ENCODE peak calls at places on chromosomes 6 and 20, in nine cellular contexts. One of them, this sample, is unnamed.

GRCh38 chr20:38726849-38727601 is 2.7 kb downstream of the SLC32A1 start:
- DNase-seq in activated CD4-positive, CD25-positive, alpha-beta regulatory T cell: peak
- DNase-seq in H54: no peak
- DNase-seq in NCI-H2171 treated with DMSO at 0.1 percent for 48 hours: no peak
- DNase-seq in stimulated activated CD8-positive, alpha-beta memory T cell treated with anti-CD3 and anti-CD28 coated beads, Interleukin-7, amount 100 ng/mL, for 48 hours: peak
- DNase-seq in endothelial cell of umbilical vein: peak
- DNase-seq in iPS-NIHi11: peak
- DNase-seq in hippocampal formation: no peak
- DNase-seq in AG10803: no peak
- DNase-seq in this sample: peak

GRCh38 chr20:1894471-1894950 is 696 bp upstream of the SIRPA start:
- DNase-seq in activated CD4-positive, CD25-positive, alpha-beta regulatory T cell: no peak
- DNase-seq in endothelial cell of umbilical vein: peak
- DNase-seq in iPS-NIHi11: peak
- DNase-seq in H54: peak
- DNase-seq in hippocampal formation: peak
- DNase-seq in AG10803: peak
- DNase-seq in stimulated activated CD8-positive, alpha-beta memory T cell treated with anti-CD3 and anti-CD28 coated beads, Interleukin-7, amount 100 ng/mL, for 48 hours: no peak
- DNase-seq in NCI-H2171 treated with DMSO at 0.1 percent for 48 hours: peak
- DNase-seq in this sample: peak

GRCh38 chr20:3572151-3572550 is 91.0 kb downstream of the GFRA4 start:
- DNase-seq in stimulated activated CD8-positive, alpha-beta memory T cell treated with anti-CD3 and anti-CD28 coated beads, Interleukin-7, amount 100 ng/mL, for 48 hours: no peak
- DNase-seq in AG10803: no peak
- DNase-seq in activated CD4-positive, CD25-positive, alpha-beta regulatory T cell: no peak
- DNase-seq in H54: no peak
- DNase-seq in hippocampal formation: no peak
- DNase-seq in endothelial cell of umbilical vein: peak
- DNase-seq in NCI-H2171 treated with DMSO at 0.1 percent for 48 hours: no peak
- DNase-seq in iPS-NIHi11: no peak
- DNase-seq in this sample: peak

GRCh38 chr6:117791012-117791411 is 115.7 kb downstream of the NUS1 start:
- DNase-seq in activated CD4-positive, CD25-positive, alpha-beta regulatory T cell: no peak
- DNase-seq in endothelial cell of umbilical vein: no peak
- DNase-seq in hippocampal formation: no peak
- DNase-seq in AG10803: no peak
- DNase-seq in NCI-H2171 treated with DMSO at 0.1 percent for 48 hours: no peak
- DNase-seq in stimulated activated CD8-positive, alpha-beta memory T cell treated with anti-CD3 and anti-CD28 coated beads, Interleukin-7, amount 100 ng/mL, for 48 hours: no peak
- DNase-seq in iPS-NIHi11: no peak
- DNase-seq in H54: no peak
- DNase-seq in this sample: no peak

GRCh38 chr6:82040405-82041221 is 206.9 kb downstream of the IBTK start:
- DNase-seq in H54: no peak
- DNase-seq in endothelial cell of umbilical vein: peak
- DNase-seq in stimulated activated CD8-positive, alpha-beta memory T cell treated with anti-CD3 and anti-CD28 coated beads, Interleukin-7, amount 100 ng/mL, for 48 hours: no peak
- DNase-seq in hippocampal formation: peak
- DNase-seq in activated CD4-positive, CD25-positive, alpha-beta regulatory T cell: no peak
- DNase-seq in AG10803: peak
- DNase-seq in iPS-NIHi11: peak
- DNase-seq in NCI-H2171 treated with DMSO at 0.1 percent for 48 hours: peak
- DNase-seq in this sample: peak

GRCh38 chr20:50381771-50382593 is 128.2 kb upstream of the PTPN1 start:
- DNase-seq in activated CD4-positive, CD25-positive, alpha-beta regulatory T cell: no peak
- DNase-seq in stimulated activated CD8-positive, alpha-beta memory T cell treated with anti-CD3 and anti-CD28 coated beads, Interleukin-7, amount 100 ng/mL, for 48 hours: no peak
- DNase-seq in iPS-NIHi11: no peak
- DNase-seq in endothelial cell of umbilical vein: peak
- DNase-seq in NCI-H2171 treated with DMSO at 0.1 percent for 48 hours: no peak
- DNase-seq in H54: no peak
- DNase-seq in AG10803: no peak
- DNase-seq in hippocampal formation: no peak
- DNase-seq in this sample: no peak

GRCh38 chr6:88599561-88599960 is 363.9 kb downstream of the RNGTT start:
- DNase-seq in endothelial cell of umbilical vein: no peak
- DNase-seq in activated CD4-positive, CD25-positive, alpha-beta regulatory T cell: no peak
- DNase-seq in hippocampal formation: no peak
- DNase-seq in H54: no peak
- DNase-seq in NCI-H2171 treated with DMSO at 0.1 percent for 48 hours: peak
- DNase-seq in stimulated activated CD8-positive, alpha-beta memory T cell treated with anti-CD3 and anti-CD28 coated beads, Interleukin-7, amount 100 ng/mL, for 48 hours: no peak
- DNase-seq in AG10803: no peak
- DNase-seq in iPS-NIHi11: peak
- DNase-seq in this sample: no peak

GRCh38 chr20:54197621-54198604 is 10.0 kb upstream of the PFDN4 start:
- DNase-seq in stimulated activated CD8-positive, alpha-beta memory T cell treated with anti-CD3 and anti-CD28 coated beads, Interleukin-7, amount 100 ng/mL, for 48 hours: no peak
- DNase-seq in hippocampal formation: no peak
- DNase-seq in H54: no peak
- DNase-seq in iPS-NIHi11: no peak
- DNase-seq in AG10803: peak
- DNase-seq in NCI-H2171 treated with DMSO at 0.1 percent for 48 hours: peak
- DNase-seq in endothelial cell of umbilical vein: no peak
- DNase-seq in activated CD4-positive, CD25-positive, alpha-beta regulatory T cell: no peak
- DNase-seq in this sample: peak

GRCh38 chr6:144870796-144871195 is 585.7 kb downstream of the UTRN start:
- DNase-seq in activated CD4-positive, CD25-positive, alpha-beta regulatory T cell: no peak
- DNase-seq in stimulated activated CD8-positive, alpha-beta memory T cell treated with anti-CD3 and anti-CD28 coated beads, Interleukin-7, amount 100 ng/mL, for 48 hours: no peak
- DNase-seq in NCI-H2171 treated with DMSO at 0.1 percent for 48 hours: no peak
- DNase-seq in AG10803: no peak
- DNase-seq in H54: no peak
- DNase-seq in endothelial cell of umbilical vein: no peak
- DNase-seq in hippocampal formation: no peak
- DNase-seq in iPS-NIHi11: no peak
- DNase-seq in this sample: no peak

GRCh38 chr20:57369601-57370000 is 18.5 kb downstream of the RAE1 start:
- DNase-seq in hippocampal formation: no peak
- DNase-seq in activated CD4-positive, CD25-positive, alpha-beta regulatory T cell: no peak
- DNase-seq in iPS-NIHi11: no peak
- DNase-seq in H54: no peak
- DNase-seq in AG10803: no peak
- DNase-seq in stimulated activated CD8-positive, alpha-beta memory T cell treated with anti-CD3 and anti-CD28 coated beads, Interleukin-7, amount 100 ng/mL, for 48 hours: no peak
- DNase-seq in NCI-H2171 treated with DMSO at 0.1 percent for 48 hours: no peak
- DNase-seq in endothelial cell of umbilical vein: no peak
- DNase-seq in this sample: no peak

GRCh38 chr20:33211817-33212424 is 5.2 kb upstream of the BPIFA3 start:
- DNase-seq in hippocampal formation: no peak
- DNase-seq in iPS-NIHi11: peak
- DNase-seq in NCI-H2171 treated with DMSO at 0.1 percent for 48 hours: peak
- DNase-seq in activated CD4-positive, CD25-positive, alpha-beta regulatory T cell: no peak
- DNase-seq in endothelial cell of umbilical vein: peak
- DNase-seq in stimulated activated CD8-positive, alpha-beta memory T cell treated with anti-CD3 and anti-CD28 coated beads, Interleukin-7, amount 100 ng/mL, for 48 hours: no peak
- DNase-seq in AG10803: peak
- DNase-seq in H54: peak
- DNase-seq in this sample: peak

GRCh38 chr6:3566812-3567211 is 110.0 kb upstream of the SLC22A23 start:
- DNase-seq in endothelial cell of umbilical vein: no peak
- DNase-seq in stimulated activated CD8-positive, alpha-beta memory T cell treated with anti-CD3 and anti-CD28 coated beads, Interleukin-7, amount 100 ng/mL, for 48 hours: no peak
- DNase-seq in NCI-H2171 treated with DMSO at 0.1 percent for 48 hours: no peak
- DNase-seq in AG10803: peak
- DNase-seq in H54: no peak
- DNase-seq in activated CD4-positive, CD25-positive, alpha-beta regulatory T cell: no peak
- DNase-seq in hippocampal formation: no peak
- DNase-seq in iPS-NIHi11: no peak
- DNase-seq in this sample: peak

GRCh38 chr20:41553142-41553879 is 64.9 kb downstream of the CHD6 start:
- DNase-seq in AG10803: no peak
- DNase-seq in stimulated activated CD8-positive, alpha-beta memory T cell treated with anti-CD3 and anti-CD28 coated beads, Interleukin-7, amount 100 ng/mL, for 48 hours: no peak
- DNase-seq in activated CD4-positive, CD25-positive, alpha-beta regulatory T cell: no peak
- DNase-seq in hippocampal formation: no peak
- DNase-seq in iPS-NIHi11: no peak
- DNase-seq in NCI-H2171 treated with DMSO at 0.1 percent for 48 hours: no peak
- DNase-seq in endothelial cell of umbilical vein: no peak
- DNase-seq in H54: no peak
- DNase-seq in this sample: no peak

GRCh38 chr6:2579241-2579761 is 171.4 kb downstream of the MYLK4 start:
- DNase-seq in AG10803: no peak
- DNase-seq in activated CD4-positive, CD25-positive, alpha-beta regulatory T cell: no peak
- DNase-seq in H54: no peak
- DNase-seq in stimulated activated CD8-positive, alpha-beta memory T cell treated with anti-CD3 and anti-CD28 coated beads, Interleukin-7, amount 100 ng/mL, for 48 hours: no peak
- DNase-seq in iPS-NIHi11: peak
- DNase-seq in hippocampal formation: no peak
- DNase-seq in endothelial cell of umbilical vein: peak
- DNase-seq in NCI-H2171 treated with DMSO at 0.1 percent for 48 hours: no peak
- DNase-seq in this sample: peak

GRCh38 chr6:152063170-152063921 is 255.9 kb downstream of the ESR1 start:
- DNase-seq in AG10803: no peak
- DNase-seq in hippocampal formation: no peak
- DNase-seq in stimulated activated CD8-positive, alpha-beta memory T cell treated with anti-CD3 and anti-CD28 coated beads, Interleukin-7, amount 100 ng/mL, for 48 hours: no peak
- DNase-seq in H54: no peak
- DNase-seq in endothelial cell of umbilical vein: no peak
- DNase-seq in NCI-H2171 treated with DMSO at 0.1 percent for 48 hours: no peak
- DNase-seq in iPS-NIHi11: no peak
- DNase-seq in activated CD4-positive, CD25-positive, alpha-beta regulatory T cell: no peak
- DNase-seq in this sample: no peak

GRCh38 chr6:106510090-106510970 is 119.0 kb downstream of the RTN4IP1 start:
- DNase-seq in activated CD4-positive, CD25-positive, alpha-beta regulatory T cell: peak
- DNase-seq in stimulated activated CD8-positive, alpha-beta memory T cell treated with anti-CD3 and anti-CD28 coated beads, Interleukin-7, amount 100 ng/mL, for 48 hours: no peak
- DNase-seq in AG10803: no peak
- DNase-seq in NCI-H2171 treated with DMSO at 0.1 percent for 48 hours: peak
- DNase-seq in H54: no peak
- DNase-seq in endothelial cell of umbilical vein: no peak
- DNase-seq in iPS-NIHi11: peak
- DNase-seq in hippocampal formation: no peak
- DNase-seq in this sample: peak

GRCh38 chr20:19431906-19432305 is 219.5 kb downstream of the SLC24A3 start:
- DNase-seq in NCI-H2171 treated with DMSO at 0.1 percent for 48 hours: no peak
- DNase-seq in endothelial cell of umbilical vein: no peak
- DNase-seq in AG10803: no peak
- DNase-seq in activated CD4-positive, CD25-positive, alpha-beta regulatory T cell: no peak
- DNase-seq in stimulated activated CD8-positive, alpha-beta memory T cell treated with anti-CD3 and anti-CD28 coated beads, Interleukin-7, amount 100 ng/mL, for 48 hours: no peak
- DNase-seq in H54: no peak
- DNase-seq in iPS-NIHi11: no peak
- DNase-seq in hippocampal formation: no peak
- DNase-seq in this sample: no peak

GRCh38 chr6:53598584-53598983 is 53.7 kb upstream of the GCLC start:
- DNase-seq in activated CD4-positive, CD25-positive, alpha-beta regulatory T cell: no peak
- DNase-seq in hippocampal formation: no peak
- DNase-seq in NCI-H2171 treated with DMSO at 0.1 percent for 48 hours: no peak
- DNase-seq in endothelial cell of umbilical vein: no peak
- DNase-seq in stimulated activated CD8-positive, alpha-beta memory T cell treated with anti-CD3 and anti-CD28 coated beads, Interleukin-7, amount 100 ng/mL, for 48 hours: no peak
- DNase-seq in iPS-NIHi11: no peak
- DNase-seq in AG10803: no peak
- DNase-seq in H54: no peak
- DNase-seq in this sample: no peak

GRCh38 chr6:22600059-22600458 is 30.7 kb downstream of the HDGFL1 start:
- DNase-seq in NCI-H2171 treated with DMSO at 0.1 percent for 48 hours: no peak
- DNase-seq in H54: no peak
- DNase-seq in hippocampal formation: no peak
- DNase-seq in endothelial cell of umbilical vein: no peak
- DNase-seq in AG10803: no peak
- DNase-seq in activated CD4-positive, CD25-positive, alpha-beta regulatory T cell: no peak
- DNase-seq in iPS-NIHi11: no peak
- DNase-seq in stimulated activated CD8-positive, alpha-beta memory T cell treated with anti-CD3 and anti-CD28 coated beads, Interleukin-7, amount 100 ng/mL, for 48 hours: no peak
- DNase-seq in this sample: no peak

GRCh38 chr20:58611236-58612020 is 39.7 kb upstream of the STX16 start:
- DNase-seq in activated CD4-positive, CD25-positive, alpha-beta regulatory T cell: no peak
- DNase-seq in hippocampal formation: no peak
- DNase-seq in H54: no peak
- DNase-seq in endothelial cell of umbilical vein: peak
- DNase-seq in AG10803: no peak
- DNase-seq in NCI-H2171 treated with DMSO at 0.1 percent for 48 hours: no peak
- DNase-seq in stimulated activated CD8-positive, alpha-beta memory T cell treated with anti-CD3 and anti-CD28 coated beads, Interleukin-7, amount 100 ng/mL, for 48 hours: no peak
- DNase-seq in iPS-NIHi11: no peak
- DNase-seq in this sample: no peak

GRCh38 chr6:166595061-166595780 is 8.7 kb upstream of the RAMACL start:
- DNase-seq in NCI-H2171 treated with DMSO at 0.1 percent for 48 hours: no peak
- DNase-seq in activated CD4-positive, CD25-positive, alpha-beta regulatory T cell: no peak
- DNase-seq in AG10803: peak
- DNase-seq in endothelial cell of umbilical vein: no peak
- DNase-seq in hippocampal formation: no peak
- DNase-seq in stimulated activated CD8-positive, alpha-beta memory T cell treated with anti-CD3 and anti-CD28 coated beads, Interleukin-7, amount 100 ng/mL, for 48 hours: no peak
- DNase-seq in iPS-NIHi11: no peak
- DNase-seq in H54: no peak
- DNase-seq in this sample: peak

GRCh38 chr20:45892828-45893500 is 1.8 kb downstream of the CTSA start:
- DNase-seq in hippocampal formation: no peak
- DNase-seq in NCI-H2171 treated with DMSO at 0.1 percent for 48 hours: no peak
- DNase-seq in stimulated activated CD8-positive, alpha-beta memory T cell treated with anti-CD3 and anti-CD28 coated beads, Interleukin-7, amount 100 ng/mL, for 48 hours: no peak
- DNase-seq in iPS-NIHi11: no peak
- DNase-seq in H54: no peak
- DNase-seq in activated CD4-positive, CD25-positive, alpha-beta regulatory T cell: no peak
- DNase-seq in endothelial cell of umbilical vein: no peak
- DNase-seq in AG10803: no peak
- DNase-seq in this sample: no peak

GRCh38 chr6:105601541-105602174 is 198.8 kb upstream of the PREP start:
- DNase-seq in activated CD4-positive, CD25-positive, alpha-beta regulatory T cell: no peak
- DNase-seq in stimulated activated CD8-positive, alpha-beta memory T cell treated with anti-CD3 and anti-CD28 coated beads, Interleukin-7, amount 100 ng/mL, for 48 hours: no peak
- DNase-seq in AG10803: peak
- DNase-seq in H54: no peak
- DNase-seq in iPS-NIHi11: no peak
- DNase-seq in NCI-H2171 treated with DMSO at 0.1 percent for 48 hours: no peak
- DNase-seq in endothelial cell of umbilical vein: no peak
- DNase-seq in hippocampal formation: peak
- DNase-seq in this sample: peak

GRCh38 chr20:34052414-34052813 is 58.7 kb downstream of the RALY start:
- DNase-seq in endothelial cell of umbilical vein: peak
- DNase-seq in hippocampal formation: no peak
- DNase-seq in iPS-NIHi11: no peak
- DNase-seq in AG10803: peak
- DNase-seq in activated CD4-positive, CD25-positive, alpha-beta regulatory T cell: no peak
- DNase-seq in stimulated activated CD8-positive, alpha-beta memory T cell treated with anti-CD3 and anti-CD28 coated beads, Interleukin-7, amount 100 ng/mL, for 48 hours: no peak
- DNase-seq in NCI-H2171 treated with DMSO at 0.1 percent for 48 hours: no peak
- DNase-seq in H54: no peak
- DNase-seq in this sample: no peak

GRCh38 chr20:24027229-24027628 is 38.6 kb upstream of the GGTLC1 start:
- DNase-seq in activated CD4-positive, CD25-positive, alpha-beta regulatory T cell: no peak
- DNase-seq in AG10803: peak
- DNase-seq in H54: no peak
- DNase-seq in hippocampal formation: no peak
- DNase-seq in iPS-NIHi11: no peak
- DNase-seq in stimulated activated CD8-positive, alpha-beta memory T cell treated with anti-CD3 and anti-CD28 coated beads, Interleukin-7, amount 100 ng/mL, for 48 hours: peak
- DNase-seq in endothelial cell of umbilical vein: peak
- DNase-seq in NCI-H2171 treated with DMSO at 0.1 percent for 48 hours: peak
- DNase-seq in this sample: no peak

GRCh38 chr6:157667211-157668033 is 155.6 kb upstream of the SNX9 start:
- DNase-seq in endothelial cell of umbilical vein: peak
- DNase-seq in H54: peak
- DNase-seq in AG10803: peak
- DNase-seq in iPS-NIHi11: peak
- DNase-seq in NCI-H2171 treated with DMSO at 0.1 percent for 48 hours: peak
- DNase-seq in hippocampal formation: peak
- DNase-seq in activated CD4-positive, CD25-positive, alpha-beta regulatory T cell: peak
- DNase-seq in stimulated activated CD8-positive, alpha-beta memory T cell treated with anti-CD3 and anti-CD28 coated beads, Interleukin-7, amount 100 ng/mL, for 48 hours: no peak
- DNase-seq in this sample: peak

GRCh38 chr20:23232679-23233308 is 117.8 kb upstream of the NXT1 start:
- DNase-seq in H54: no peak
- DNase-seq in AG10803: no peak
- DNase-seq in iPS-NIHi11: no peak
- DNase-seq in hippocampal formation: no peak
- DNase-seq in endothelial cell of umbilical vein: no peak
- DNase-seq in stimulated activated CD8-positive, alpha-beta memory T cell treated with anti-CD3 and anti-CD28 coated beads, Interleukin-7, amount 100 ng/mL, for 48 hours: no peak
- DNase-seq in NCI-H2171 treated with DMSO at 0.1 percent for 48 hours: no peak
- DNase-seq in activated CD4-positive, CD25-positive, alpha-beta regulatory T cell: no peak
- DNase-seq in this sample: no peak

GRCh38 chr6:71534916-71535315 is 246.3 kb downstream of the OGFRL1 start:
- DNase-seq in H54: no peak
- DNase-seq in endothelial cell of umbilical vein: no peak
- DNase-seq in hippocampal formation: no peak
- DNase-seq in iPS-NIHi11: no peak
- DNase-seq in AG10803: no peak
- DNase-seq in activated CD4-positive, CD25-positive, alpha-beta regulatory T cell: no peak
- DNase-seq in NCI-H2171 treated with DMSO at 0.1 percent for 48 hours: no peak
- DNase-seq in stimulated activated CD8-positive, alpha-beta memory T cell treated with anti-CD3 and anti-CD28 coated beads, Interleukin-7, amount 100 ng/mL, for 48 hours: no peak
- DNase-seq in this sample: no peak

GRCh38 chr6:5865492-5866031 is 141.2 kb downstream of the NRN1 start:
- DNase-seq in AG10803: no peak
- DNase-seq in NCI-H2171 treated with DMSO at 0.1 percent for 48 hours: no peak
- DNase-seq in endothelial cell of umbilical vein: no peak
- DNase-seq in activated CD4-positive, CD25-positive, alpha-beta regulatory T cell: no peak
- DNase-seq in iPS-NIHi11: no peak
- DNase-seq in hippocampal formation: no peak
- DNase-seq in H54: no peak
- DNase-seq in stimulated activated CD8-positive, alpha-beta memory T cell treated with anti-CD3 and anti-CD28 coated beads, Interleukin-7, amount 100 ng/mL, for 48 hours: no peak
- DNase-seq in this sample: no peak

GRCh38 chr6:158284340-158285210 is 27.7 kb upstream of the TULP4 start:
- DNase-seq in iPS-NIHi11: peak
- DNase-seq in NCI-H2171 treated with DMSO at 0.1 percent for 48 hours: no peak
- DNase-seq in H54: no peak
- DNase-seq in endothelial cell of umbilical vein: no peak
- DNase-seq in hippocampal formation: peak
- DNase-seq in stimulated activated CD8-positive, alpha-beta memory T cell treated with anti-CD3 and anti-CD28 coated beads, Interleukin-7, amount 100 ng/mL, for 48 hours: no peak
- DNase-seq in AG10803: peak
- DNase-seq in activated CD4-positive, CD25-positive, alpha-beta regulatory T cell: no peak
- DNase-seq in this sample: peak